ENCODE peak calls at places on chromosomes 12 and 14, in six cellular contexts. One of them, this sample, is unnamed.

GRCh38 chr12:8698132-8698829 is 490 bp downstream of the RIMKLB start:
- DNase-seq in left colon: peak
- DNase-seq in CD8-positive, alpha-beta memory T cell: peak
- DNase-seq in tibial nerve: peak
- DNase-seq in stimulated activated CD4-positive, alpha-beta T cell treated with anti-CD3 and anti-CD28 coated beads, TNF-alpha, amount 100 ng/mL, for 48 hours: peak
- DNase-seq in NCI-H1417: peak
- DNase-seq in this sample: peak

GRCh38 chr14:99604766-99605298 is 825 bp upstream of the CCDC85C start:
- DNase-seq in left colon: peak
- DNase-seq in CD8-positive, alpha-beta memory T cell: no peak
- DNase-seq in tibial nerve: no peak
- DNase-seq in stimulated activated CD4-positive, alpha-beta T cell treated with anti-CD3 and anti-CD28 coated beads, TNF-alpha, amount 100 ng/mL, for 48 hours: no peak
- DNase-seq in NCI-H1417: no peak
- DNase-seq in this sample: peak

GRCh38 chr14:69270795-69271708 is 11.1 kb downstream of the GALNT16 start:
- DNase-seq in left colon: no peak
- DNase-seq in CD8-positive, alpha-beta memory T cell: no peak
- DNase-seq in tibial nerve: no peak
- DNase-seq in stimulated activated CD4-positive, alpha-beta T cell treated with anti-CD3 and anti-CD28 coated beads, TNF-alpha, amount 100 ng/mL, for 48 hours: no peak
- DNase-seq in NCI-H1417: no peak
- DNase-seq in this sample: no peak

GRCh38 chr14:61813101-61813596 is 50.9 kb downstream of the SNAPC1 start:
- DNase-seq in left colon: no peak
- DNase-seq in CD8-positive, alpha-beta memory T cell: no peak
- DNase-seq in tibial nerve: no peak
- DNase-seq in stimulated activated CD4-positive, alpha-beta T cell treated with anti-CD3 and anti-CD28 coated beads, TNF-alpha, amount 100 ng/mL, for 48 hours: no peak
- DNase-seq in NCI-H1417: no peak
- DNase-seq in this sample: no peak

GRCh38 chr14:65252471-65253255 is 150.3 kb upstream of the MAX start:
- DNase-seq in left colon: no peak
- DNase-seq in CD8-positive, alpha-beta memory T cell: no peak
- DNase-seq in tibial nerve: no peak
- DNase-seq in stimulated activated CD4-positive, alpha-beta T cell treated with anti-CD3 and anti-CD28 coated beads, TNF-alpha, amount 100 ng/mL, for 48 hours: no peak
- DNase-seq in NCI-H1417: no peak
- DNase-seq in this sample: no peak

GRCh38 chr12:27525373-27525772 is 1.4 kb downstream of the PPFIBP1 start:
- DNase-seq in left colon: no peak
- DNase-seq in CD8-positive, alpha-beta memory T cell: no peak
- DNase-seq in tibial nerve: peak
- DNase-seq in stimulated activated CD4-positive, alpha-beta T cell treated with anti-CD3 and anti-CD28 coated beads, TNF-alpha, amount 100 ng/mL, for 48 hours: no peak
- DNase-seq in NCI-H1417: no peak
- DNase-seq in this sample: peak

GRCh38 chr12:26524862-26525465 is 308.0 kb downstream of the ITPR2 start:
- DNase-seq in left colon: no peak
- DNase-seq in CD8-positive, alpha-beta memory T cell: no peak
- DNase-seq in tibial nerve: peak
- DNase-seq in stimulated activated CD4-positive, alpha-beta T cell treated with anti-CD3 and anti-CD28 coated beads, TNF-alpha, amount 100 ng/mL, for 48 hours: no peak
- DNase-seq in NCI-H1417: no peak
- DNase-seq in this sample: no peak

GRCh38 chr12:31005944-31006361 is 67.7 kb upstream of the DDX11 start:
- DNase-seq in left colon: no peak
- DNase-seq in CD8-positive, alpha-beta memory T cell: no peak
- DNase-seq in tibial nerve: no peak
- DNase-seq in stimulated activated CD4-positive, alpha-beta T cell treated with anti-CD3 and anti-CD28 coated beads, TNF-alpha, amount 100 ng/mL, for 48 hours: no peak
- DNase-seq in NCI-H1417: no peak
- DNase-seq in this sample: peak

GRCh38 chr12:107990325-107990724 is 138.8 kb upstream of the WSCD2 start:
- DNase-seq in left colon: peak
- DNase-seq in CD8-positive, alpha-beta memory T cell: peak
- DNase-seq in tibial nerve: peak
- DNase-seq in stimulated activated CD4-positive, alpha-beta T cell treated with anti-CD3 and anti-CD28 coated beads, TNF-alpha, amount 100 ng/mL, for 48 hours: peak
- DNase-seq in NCI-H1417: no peak
- DNase-seq in this sample: peak

GRCh38 chr14:103641181-103641580 is 12.2 kb downstream of the KLC1 start:
- DNase-seq in left colon: no peak
- DNase-seq in CD8-positive, alpha-beta memory T cell: no peak
- DNase-seq in tibial nerve: no peak
- DNase-seq in stimulated activated CD4-positive, alpha-beta T cell treated with anti-CD3 and anti-CD28 coated beads, TNF-alpha, amount 100 ng/mL, for 48 hours: no peak
- DNase-seq in NCI-H1417: no peak
- DNase-seq in this sample: no peak

GRCh38 chr12:130480887-130481286 is 143.2 kb downstream of the PIWIL1 start:
- DNase-seq in left colon: no peak
- DNase-seq in CD8-positive, alpha-beta memory T cell: no peak
- DNase-seq in tibial nerve: no peak
- DNase-seq in stimulated activated CD4-positive, alpha-beta T cell treated with anti-CD3 and anti-CD28 coated beads, TNF-alpha, amount 100 ng/mL, for 48 hours: no peak
- DNase-seq in NCI-H1417: peak
- DNase-seq in this sample: no peak

This sample was measured in cardiac muscle cell.